ENCODE peak calls at places on chromosomes 5 and 9, in four cellular contexts. K is HepG2, E is H1, H is K562. O is an unnamed sample.

GRCh38 chr5:109905906-109906305 is 216.2 kb downstream of the MAN2A1 start:
- DNase-seq in K (peak), H (no peak), E (no peak), O (no peak)

GRCh38 chr9:72365525-72366256 is 683 bp upstream of the ZFAND5 start:
- DNase-seq in H (peak), E (peak), K (peak), O (peak)

GRCh38 chr9:134789168-134789567 is 91.4 kb upstream of the FCN2 start:
- DNase-seq in H (no peak), E (no peak), K (no peak), O (no peak)

GRCh38 chr9:4583001-4583400 is 79.1 kb upstream of the PLPP6 start:
- DNase-seq in K (no peak), E (no peak), H (no peak), O (no peak)

GRCh38 chr9:5395428-5395827 is 42.3 kb downstream of the PLGRKT start:
- DNase-seq in K (no peak), H (no peak), E (no peak), O (no peak)

GRCh38 chr5:125302577-125302976 is 556.1 kb upstream of the ZNF608 start:
- DNase-seq in E (no peak), H (no peak), K (no peak), O (no peak)

GRCh38 chr5:36070687-36071571 is 4.2 kb upstream of the UGT3A2 start:
- DNase-seq in H (no peak), K (no peak), E (no peak), O (no peak)

GRCh38 chr5:91123896-91124295 is 259.2 kb downstream of the ARRDC3 start:
- DNase-seq in E (no peak), H (no peak), K (no peak), O (no peak)

GRCh38 chr9:116193636-116194035 is 40.0 kb downstream of the PAPPA start:
- DNase-seq in H (no peak), K (no peak), E (no peak), O (no peak)

GRCh38 chr5:131171276-131171815 is 602 bp downstream of the LYRM7 start:
- DNase-seq in K (peak), E (no peak), H (peak), O (no peak)

GRCh38 chr5:175485631-175486030 is 7.3 kb downstream of the SFXN1 start:
- DNase-seq in E (no peak), H (no peak), K (no peak), O (no peak)

GRCh38 chr9:115413766-115414382 is 295.9 kb upstream of the TNC start:
- DNase-seq in E (no peak), K (no peak), H (no peak), O (no peak)

GRCh38 chr9:134943836-134944235 is 26.1 kb upstream of the FCN1 start:
- DNase-seq in E (no peak), H (no peak), K (no peak), O (no peak)

DNA sequence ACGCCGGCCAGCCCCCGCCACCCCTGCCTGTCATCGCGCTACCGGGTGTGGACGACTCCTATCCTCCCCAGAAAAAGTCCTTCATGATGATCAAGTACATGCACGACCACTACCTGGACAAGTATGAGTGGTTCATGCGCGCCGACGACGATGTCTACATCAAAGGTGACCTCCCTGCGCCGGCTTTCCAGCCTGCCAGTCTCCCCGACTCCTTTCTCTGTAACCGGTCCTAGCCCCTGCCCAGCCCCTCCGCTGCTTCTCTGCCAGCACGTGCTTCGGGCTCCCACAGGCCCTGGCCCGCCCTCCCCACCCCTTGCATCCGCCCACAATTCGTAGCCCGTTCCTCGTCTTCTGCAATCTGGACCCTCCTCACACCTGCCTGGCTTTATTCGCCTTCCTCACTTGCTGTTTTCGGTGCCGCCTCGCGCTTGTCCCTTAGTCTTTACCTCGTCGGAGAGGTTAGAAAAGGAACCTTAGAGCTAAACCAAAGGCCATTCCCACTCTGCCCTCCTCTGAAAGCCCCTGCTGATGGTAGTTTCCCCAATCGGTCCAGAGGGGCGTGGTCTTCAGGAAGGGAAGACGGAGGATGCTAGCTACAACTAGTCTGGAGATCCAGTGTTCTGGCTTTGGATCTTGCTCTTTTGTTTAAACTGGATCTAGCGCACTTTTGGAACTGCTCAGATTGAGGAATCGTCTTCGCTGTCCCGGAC is 1.4 kb downstream of the CHSY3 start:
- DNase-seq in H (no peak), K (no peak), E (peak), O (no peak)
- TF ChIP-seq ATF3 in H (no peak), K (no peak), E (no peak), O (no peak)

GRCh38 chr9:21481470-21482057 is 549 bp downstream of the IFNE start:
- DNase-seq in H (no peak), E (no peak), K (no peak), O (no peak)
- TF ChIP-seq CHD2 in H (no peak), E (no peak), K (no peak), O (no peak)

DNA sequence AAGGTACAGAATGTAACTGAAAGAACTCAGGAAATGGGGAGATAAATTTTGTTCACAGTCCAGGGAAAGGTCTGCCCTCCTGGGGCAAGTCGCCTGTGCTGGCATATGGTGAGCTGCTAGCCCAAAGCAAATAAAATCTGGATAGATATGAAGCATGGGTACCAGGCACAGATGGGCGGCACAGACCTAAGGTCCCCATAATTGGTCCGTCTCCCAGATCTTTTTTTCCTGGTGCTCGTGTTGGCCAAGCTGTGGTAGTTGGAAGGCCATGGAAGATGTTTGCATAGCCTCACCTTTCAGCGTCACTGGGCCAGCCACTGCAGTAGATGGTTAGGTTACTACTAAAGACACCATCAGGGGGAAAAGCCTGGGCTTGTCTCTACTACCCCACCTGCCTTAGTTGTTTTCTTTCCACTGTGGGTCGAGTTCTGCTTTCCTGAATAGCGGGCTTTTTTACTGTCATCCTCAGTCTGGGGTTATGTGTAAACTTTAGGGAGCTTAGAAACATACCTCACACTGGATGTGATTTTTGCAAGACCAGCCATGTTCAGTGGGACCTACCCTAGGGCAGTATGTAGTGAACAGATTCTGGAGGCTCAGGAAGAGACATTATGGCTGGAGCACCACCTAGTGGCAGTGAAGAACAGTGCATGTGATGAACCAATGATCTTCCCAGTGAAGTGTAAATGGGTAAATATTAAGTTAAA is 24.2 kb upstream of the GLRX start:
- DNase-seq in E (peak), K (peak), H (peak), O (no peak)
- TF ChIP-seq ATF3 in E (no peak), K (no peak), H (no peak), O (peak)

DNA sequence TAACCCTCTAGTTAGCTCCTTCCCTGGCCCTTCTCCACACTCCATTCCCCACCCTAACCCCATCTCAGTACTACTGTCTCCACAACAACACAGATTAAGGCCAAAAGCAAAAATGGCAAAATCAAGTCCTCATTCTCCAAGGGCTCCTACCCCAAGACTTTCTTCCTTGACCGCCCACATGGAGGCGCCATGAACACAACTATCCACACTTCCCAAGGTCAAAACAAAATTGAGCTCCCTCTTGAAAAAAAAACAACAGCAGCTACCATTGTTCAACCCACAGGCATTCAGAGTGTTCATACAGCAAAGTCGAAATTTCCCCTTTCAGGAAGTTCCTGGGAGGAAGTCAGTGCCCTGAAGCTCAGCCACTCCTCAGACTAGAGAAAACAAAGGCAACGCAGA is 54.4 kb downstream of the GNAQ start:
- DNase-seq in H (peak), E (no peak), K (peak), O (no peak)
- TF ChIP-seq CHD2 in H (no peak), E (no peak), K (no peak), O (no peak)

DNA sequence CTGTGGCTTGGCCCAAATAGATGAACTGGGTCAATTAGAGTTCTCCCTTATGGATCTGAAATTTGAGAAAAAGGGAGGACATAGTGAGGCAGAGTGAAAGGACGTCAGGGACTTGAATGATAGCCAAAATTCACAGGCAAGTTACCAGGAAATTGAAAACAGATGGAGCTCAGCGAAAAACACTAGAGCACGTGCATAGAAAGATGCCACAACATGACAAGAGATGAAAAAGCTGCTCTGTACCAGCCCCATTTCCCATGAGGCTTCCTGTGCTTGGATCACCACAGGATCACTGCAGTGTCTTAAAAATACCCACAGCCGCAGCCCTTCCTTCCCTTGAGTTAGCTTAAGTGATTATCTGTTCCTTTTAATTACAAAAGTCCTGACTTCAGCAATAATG is 39.0 kb upstream of the HOMER1 start:
- DNase-seq in H (no peak), E (no peak), K (no peak), O (no peak)
- TF ChIP-seq ATF3 in H (no peak), E (no peak), K (no peak), O (no peak)

GRCh38 chr9:34292552-34292951 is 36.5 kb downstream of the KIF24 start:
- DNase-seq in H (no peak), E (no peak), K (no peak), O (no peak)
- TF ChIP-seq CHD2 in H (no peak), E (no peak), K (no peak), O (no peak)

GRCh38 chr5:120818128-120818527 is 354.0 kb downstream of the PRR16 start:
- DNase-seq in E (no peak), H (peak), K (no peak), O (no peak)
- TF ChIP-seq ATF3 in E (no peak), H (no peak), K (no peak), O (no peak)

GRCh38 chr9:91001146-91001611 is 199.6 kb downstream of the SYK start:
- DNase-seq in H (no peak), E (no peak), K (no peak), O (no peak)
- TF ChIP-seq CHD2 in H (no peak), E (no peak), K (no peak), O (no peak)

DNA sequence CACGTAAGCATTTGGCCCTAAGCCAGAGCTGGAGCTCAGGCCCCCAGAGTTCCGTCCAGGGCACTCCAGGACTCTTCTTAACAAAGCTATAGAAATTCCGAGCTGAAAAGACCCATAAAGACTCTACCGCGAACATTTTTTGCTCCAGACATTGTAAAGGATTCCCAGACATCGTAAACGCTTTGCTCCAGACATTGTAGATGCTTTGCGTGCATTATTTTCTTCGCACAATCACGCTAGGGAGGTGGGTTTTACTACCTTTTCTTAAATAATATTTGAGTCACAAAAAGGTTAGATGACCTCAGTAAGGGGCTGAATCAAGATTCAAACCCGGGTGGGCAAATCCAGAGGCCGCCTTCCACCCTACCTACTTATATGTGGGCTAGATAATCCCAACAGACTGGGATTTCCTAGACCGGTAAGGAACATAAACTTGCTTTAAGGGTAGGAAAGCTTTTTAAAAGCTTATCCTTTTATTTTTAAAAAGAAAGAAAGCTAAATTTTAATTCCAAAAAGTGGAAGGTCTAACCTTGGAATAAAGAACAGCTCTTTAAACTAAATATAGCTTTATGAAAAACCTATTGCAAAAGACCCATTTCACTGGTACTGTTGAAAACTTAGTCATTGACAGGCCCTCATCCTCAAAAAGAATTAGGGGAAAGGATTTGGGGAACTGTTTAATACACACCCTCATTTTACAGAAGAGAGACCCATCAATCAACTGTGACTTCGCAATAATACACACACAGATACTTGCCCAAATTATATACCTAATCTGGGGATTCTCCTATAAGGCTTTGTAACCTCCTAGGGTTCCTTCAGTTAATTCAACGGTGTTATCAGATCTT is 816 bp upstream of the TNIP1 start:
- DNase-seq in H (peak), K (peak), E (no peak), O (no peak)
- TF ChIP-seq ATF3 in H (no peak), K (no peak), E (no peak), O (no peak)

DNA sequence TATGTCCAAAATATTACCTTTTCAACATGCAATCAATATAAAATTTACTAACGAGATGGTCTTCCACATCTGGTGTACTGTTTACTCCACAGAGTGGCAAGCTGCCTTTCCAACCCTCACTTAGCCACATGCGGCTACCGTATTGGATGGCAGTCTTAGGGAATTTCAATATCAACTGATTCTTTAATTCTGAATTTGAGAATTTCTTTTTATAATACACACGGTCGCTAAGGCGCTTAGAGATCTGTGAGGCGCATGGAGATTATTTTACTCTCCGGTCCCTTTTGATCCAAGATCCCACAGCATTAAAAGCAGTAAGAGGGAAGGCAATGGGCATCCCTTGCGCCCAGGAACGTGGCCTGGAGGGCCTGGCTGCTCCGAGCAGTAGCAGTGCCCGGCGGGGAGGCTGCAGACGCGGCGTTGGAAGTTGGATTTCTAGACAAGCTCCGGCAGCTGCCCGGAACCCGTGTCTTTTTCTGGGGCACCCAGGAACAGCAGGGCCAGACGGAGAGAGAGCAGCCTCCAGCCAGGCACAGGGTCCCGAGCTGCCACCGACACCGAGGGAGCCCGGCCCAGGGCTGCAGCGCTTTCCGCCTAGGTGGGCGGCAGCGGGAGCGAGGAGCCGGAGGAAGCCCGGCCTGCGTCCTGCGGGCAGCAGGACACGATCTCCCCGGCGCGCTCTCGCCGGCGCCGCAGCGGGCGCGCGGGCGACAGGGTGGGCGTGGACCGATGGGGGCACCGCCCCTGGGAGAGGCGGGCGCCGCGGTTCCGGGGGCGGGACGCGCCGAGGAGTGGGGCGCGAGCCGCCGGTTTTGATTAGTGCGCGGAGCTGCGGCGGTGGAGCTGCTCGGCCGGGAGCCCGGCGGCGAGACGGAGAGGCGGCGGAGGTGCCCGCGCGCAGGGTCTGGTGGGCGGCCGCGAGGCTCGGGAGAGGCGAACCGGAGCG is at the start of gene UGCG:
- DNase-seq in E (peak), H (peak), K (peak), O (no peak)
- TF ChIP-seq CHD2 in E (no peak), H (no peak), K (no peak), O (peak)